ENCODE peak calls at places on chromosomes 13 and 19, in five cellular contexts. P, A, N, L and K are unnamed samples.

GRCh38 chr13:88824218-88824617 is 1153.0 kb downstream of the SLITRK5 start:
- DNase-seq in P (no peak), A (no peak), N (no peak), L (no peak), K (no peak)

GRCh38 chr19:49539192-49539952 is 11.6 kb downstream of the RCN3 start:
- DNase-seq in P (no peak), A (no peak), N (no peak), L (no peak), K (no peak)

GRCh38 chr19:29285878-29286277 is 72.9 kb upstream of the UQCRFS1 start:
- DNase-seq in P (no peak), A (no peak), N (no peak), L (no peak), K (no peak)

GRCh38 chr13:110280231-110280813 is 26.6 kb downstream of the COL4A1 start:
- DNase-seq in P (no peak), A (no peak), N (no peak), L (no peak), K (no peak)

GRCh38 chr13:67123165-67123564 is 107.0 kb downstream of the PCDH9 start:
- DNase-seq in P (no peak), A (no peak), N (no peak), L (no peak), K (no peak)

GRCh38 chr13:60654405-60654804 is 257.4 kb downstream of the TDRD3 start:
- DNase-seq in P (no peak), A (peak), N (no peak), L (no peak), K (peak)

GRCh38 chr19:47107201-47107952 is 6.2 kb downstream of the ZC3H4 start:
- DNase-seq in P (peak), A (peak), N (no peak), L (peak), K (no peak)

GRCh38 chr13:42363941-42364612 is 92.1 kb downstream of the AKAP11 start:
- DNase-seq in P (peak), A (peak), N (no peak), L (no peak), K (no peak)

GRCh38 chr13:110116072-110116487 is 190.9 kb downstream of the COL4A1 start:
- DNase-seq in P (no peak), A (peak), N (no peak), L (peak), K (peak)

GRCh38 chr19:778910-779653 is 18.2 kb upstream of the PTBP1 start:
- DNase-seq in P (peak), A (peak), N (peak), L (no peak), K (peak)

GRCh38 chr19:4369888-4370260 is 26.5 kb downstream of the MPND start:
- DNase-seq in P (peak), A (peak), N (no peak), L (peak), K (peak)

GRCh38 chr19:46265217-46265828 is 31.5 kb upstream of the HIF3A start:
- DNase-seq in P (peak), A (peak), N (peak), L (peak), K (peak)

GRCh38 chr13:25170554-25171107 is 1.5 kb downstream of the AMER2 start:
- DNase-seq in P (no peak), A (no peak), N (no peak), L (no peak), K (no peak)

GRCh38 chr13:33846306-33847062 is 28.5 kb downstream of the RFC3 start:
- DNase-seq in P (no peak), A (no peak), N (no peak), L (no peak), K (no peak)

GRCh38 chr19:51507209-51507608 is 5.6 kb upstream of the SIGLEC12 start:
- DNase-seq in P (no peak), A (no peak), N (no peak), L (no peak), K (no peak)

GRCh38 chr19:49973987-49974386 is 13.0 kb upstream of the SIGLEC11 start:
- DNase-seq in P (no peak), A (no peak), N (no peak), L (no peak), K (peak)

GRCh38 chr19:46717716-46718143 is 816 bp upstream of the PRKD2 start:
- DNase-seq in P (no peak), A (no peak), N (no peak), L (peak), K (no peak)

GRCh38 chr19:12983561-12984142 is 11.6 kb upstream of the NFIX start:
- DNase-seq in P (peak), A (peak), N (no peak), L (peak), K (peak)

GRCh38 chr19:970695-971094 is 13.4 kb upstream of the WDR18 start:
- DNase-seq in P (no peak), A (peak), N (no peak), L (no peak), K (no peak)

GRCh38 chr19:4962085-4962619 is 6.8 kb upstream of the KDM4B start:
- DNase-seq in P (no peak), A (no peak), N (no peak), L (no peak), K (no peak)

GRCh38 chr13:33275916-33276315 is 9.6 kb downstream of the STARD13 start:
- DNase-seq in P (no peak), A (no peak), N (no peak), L (no peak), K (no peak)

GRCh38 chr13:28358673-28359072 is 136.3 kb downstream of the FLT1 start:
- DNase-seq in P (no peak), A (no peak), N (no peak), L (no peak), K (no peak)
- H3K4me3 ChIP-seq in P (no peak), A (no peak), N (no peak), L (no peak), K (no peak)

GRCh38 chr19:55485439-55486011 is 537 bp downstream of the NAT14 start:
- DNase-seq in P (no peak), A (no peak), N (no peak), L (no peak), K (no peak)

GRCh38 chr19:55488986-55489710 is 912 bp downstream of the SSC5D start:
- DNase-seq in P (no peak), A (no peak), N (no peak), L (no peak), K (no peak)

GRCh38 chr19:55486043-55486970 is 1.3 kb downstream of the NAT14 start:
- DNase-seq in P (no peak), A (no peak), N (no peak), L (no peak), K (peak)

GRCh38 chr19:55487884-55488687 is at the start of gene SSC5D:
- DNase-seq in P (no peak), A (no peak), N (no peak), L (no peak), K (peak)

DNA sequence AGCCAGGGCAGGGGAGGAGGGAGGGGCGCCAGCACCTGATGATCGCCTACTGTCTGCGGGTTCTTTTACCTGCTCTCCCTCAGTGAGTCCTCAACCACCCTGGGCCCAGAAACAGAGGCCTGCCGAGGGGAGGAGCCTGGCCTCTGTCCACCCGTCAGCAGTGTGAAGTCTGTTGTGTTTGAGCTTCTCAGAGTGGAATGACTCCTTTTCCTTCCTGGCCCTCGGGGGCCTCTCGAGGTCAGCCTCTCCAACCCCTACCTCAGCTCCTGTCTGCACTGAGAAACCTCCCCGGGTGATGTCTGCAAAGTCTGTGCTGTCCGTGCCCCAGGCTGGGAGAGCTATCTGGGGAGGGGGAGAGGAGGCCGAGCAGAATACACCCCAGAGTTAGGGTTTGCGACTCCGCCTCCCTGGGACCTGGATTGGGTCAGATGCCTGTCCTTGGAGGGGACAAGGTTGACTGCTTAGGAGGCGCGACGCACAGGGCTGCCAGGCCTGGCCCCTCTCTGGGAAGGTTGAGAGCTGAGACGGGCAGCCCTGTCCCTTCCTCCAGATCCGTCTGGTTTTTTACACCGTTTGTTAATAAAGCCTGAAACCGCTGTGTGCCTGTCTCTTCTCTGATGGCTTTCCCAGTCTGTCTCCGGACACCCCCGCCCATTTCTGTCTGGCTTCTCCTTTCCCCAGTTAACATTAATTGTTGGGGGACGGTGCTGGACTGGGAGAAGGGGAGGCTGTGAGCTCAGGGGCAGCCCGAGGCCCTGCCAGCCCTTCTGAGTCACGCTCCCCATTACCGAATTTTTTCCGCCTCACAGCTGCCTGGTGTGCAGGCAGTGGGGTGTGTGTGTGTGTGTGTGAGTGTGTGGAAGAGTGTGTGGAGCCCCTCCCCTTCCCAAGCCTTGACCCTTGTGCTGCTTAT is 1.0 kb upstream of the SSC5D start:
- DNase-seq in P (peak), A (peak), N (peak), L (peak), K (peak)
- H3K4me3 ChIP-seq in P (no peak), A (peak), N (peak), L (no peak), K (peak)

DNA sequence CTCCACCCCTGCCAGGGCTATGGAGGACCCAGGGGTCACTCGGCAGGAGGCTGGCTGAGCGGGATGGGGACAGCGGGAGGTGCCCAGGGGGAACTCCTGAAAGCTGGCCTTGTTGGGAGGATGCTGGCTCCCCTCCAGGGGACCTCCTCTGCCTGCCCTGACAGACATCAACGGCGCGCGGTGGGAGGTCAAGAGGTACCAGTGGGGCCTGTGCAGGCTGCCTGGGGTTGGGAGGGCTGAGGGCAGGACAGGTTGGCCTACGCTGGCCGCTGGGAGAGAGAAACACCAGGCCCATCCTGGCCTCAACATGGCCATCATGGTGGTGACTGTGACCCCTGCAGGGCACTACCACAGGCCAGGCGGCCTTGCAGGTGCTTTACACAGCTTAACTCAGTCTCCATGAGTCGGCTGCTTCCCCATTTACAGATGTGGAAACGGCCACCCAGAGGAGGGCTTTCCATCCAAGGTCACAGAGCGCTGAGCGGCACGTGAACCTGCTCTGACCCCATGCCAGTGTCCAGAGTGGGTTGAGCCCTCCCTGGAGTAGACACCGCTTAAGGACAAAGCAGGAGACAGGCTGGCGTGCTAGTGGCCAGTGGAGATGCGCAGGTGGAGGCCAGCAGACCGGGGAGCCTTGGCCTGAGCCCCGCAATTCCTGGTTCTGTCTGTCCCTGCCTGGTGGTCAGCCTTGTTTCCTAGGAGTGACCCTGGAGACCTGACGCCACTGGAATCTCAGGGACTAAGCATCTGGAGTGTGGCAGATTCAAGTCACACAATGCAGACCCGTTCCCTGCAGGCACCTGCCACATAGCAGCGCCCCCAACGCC is 27.6 kb downstream of the CEBPG start:
- DNase-seq in P (no peak), A (no peak), N (no peak), L (no peak), K (no peak)
- H3K4me3 ChIP-seq in P (no peak), A (no peak), N (no peak), L (no peak), K (no peak)

DNA sequence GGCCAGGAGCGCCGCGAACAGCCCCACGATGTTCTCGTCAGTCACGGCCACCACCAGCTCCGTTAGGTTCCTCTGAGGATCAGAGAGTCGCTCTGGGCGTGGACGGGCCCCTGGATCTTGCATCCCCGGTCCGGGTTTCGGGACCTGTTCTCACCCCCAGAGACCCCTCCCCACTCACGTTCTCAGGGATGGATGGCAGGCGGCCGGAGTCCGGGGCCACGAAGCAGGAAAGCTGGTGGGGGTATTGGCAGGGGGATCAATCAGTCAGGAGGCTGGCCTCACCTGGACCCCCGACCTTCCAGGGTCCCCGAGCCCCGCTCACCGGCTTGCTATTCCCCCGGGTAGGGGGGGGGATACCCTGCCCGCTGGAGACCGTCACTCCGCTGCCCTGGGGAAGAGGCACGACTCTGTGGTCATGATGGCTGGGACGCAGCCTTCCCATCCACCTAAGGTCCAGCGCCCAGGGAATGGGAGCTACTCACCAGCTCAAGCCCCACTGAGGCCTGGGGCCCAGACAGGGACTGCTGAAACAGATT is 4.6 kb downstream of the DENND1C start:
- DNase-seq in P (no peak), A (no peak), N (no peak), L (no peak), K (no peak)
- H3K4me3 ChIP-seq in P (peak), A (no peak), N (no peak), L (peak), K (no peak)

DNA sequence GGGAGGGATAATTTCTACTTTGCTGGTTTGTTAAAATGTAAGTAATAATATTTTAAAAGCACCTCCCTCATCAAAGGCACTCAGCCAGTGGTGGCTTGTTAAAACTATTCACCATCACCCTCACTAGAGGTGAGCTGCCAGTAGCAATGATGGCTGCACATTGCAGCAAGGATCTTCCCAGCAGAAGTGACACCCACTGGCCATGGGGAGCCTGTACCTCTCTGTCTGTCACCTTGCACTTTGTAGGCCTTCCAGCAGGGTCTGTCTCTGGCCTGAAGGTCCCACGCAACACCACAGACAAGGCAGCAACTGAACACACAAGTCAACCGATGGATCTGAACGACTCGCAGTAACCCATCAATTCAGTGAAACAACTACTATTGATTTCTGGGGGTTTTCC is 47.3 kb upstream of the C13orf42 start:
- DNase-seq in P (no peak), A (no peak), N (no peak), L (no peak), K (no peak)
- H3K4me3 ChIP-seq in P (no peak), A (no peak), N (no peak), L (no peak), K (no peak)

GRCh38 chr13:30796833-30797601 is 61.7 kb downstream of the ALOX5AP start:
- DNase-seq in P (peak), A (no peak), N (no peak), L (no peak), K (peak)
- H3K4me3 ChIP-seq in P (no peak), A (no peak), N (no peak), L (no peak), K (no peak)

GRCh38 chr13:29924951-29925350 is 74.5 kb upstream of the UBL3 start:
- DNase-seq in P (no peak), A (no peak), N (no peak), L (no peak), K (no peak)
- H3K4me3 ChIP-seq in P (no peak), A (no peak), N (no peak), L (no peak), K (no peak)

GRCh38 chr13:26517931-26518330 is 39.6 kb upstream of the WASF3 start:
- DNase-seq in P (no peak), A (no peak), N (no peak), L (no peak), K (no peak)
- H3K4me3 ChIP-seq in P (no peak), A (no peak), N (no peak), L (no peak), K (no peak)

GRCh38 chr19:2317300-2317699 is 9.3 kb upstream of the LINGO3 start:
- DNase-seq in P (no peak), A (no peak), N (no peak), L (no peak), K (no peak)
- H3K4me3 ChIP-seq in P (no peak), A (no peak), N (no peak), L (no peak), K (no peak)

GRCh38 chr19:15194938-15195337 is 5.9 kb downstream of the NOTCH3 start:
- DNase-seq in P (peak), A (peak), N (no peak), L (no peak), K (no peak)
- H3K4me3 ChIP-seq in P (no peak), A (no peak), N (no peak), L (peak), K (no peak)